ENCODE peak calls at places on chromosomes 6 and 20, in ten cellular contexts. H is choroid plexus epithelial cell, L is heart left ventricle, W is BE2C, B is PC-9, Q is ascending aorta, A is ovary, D is epithelial cell of esophagus, M is uterus, F is GM12865. T is an unnamed sample.
A peak's percentile ranks its signal among the peaks of the same experiment; 100 is the strongest.

GRCh38 chr20:61743606-61744005 is 322.1 kb downstream of the TAF4 start:
- DNase-seq in L (no peak), B (no peak), A (no peak), Q (no peak), D (no peak), H (no peak), W (no peak), F (no peak), M (no peak), T (no peak)

GRCh38 chr6:71012871-71013456 is 56.1 kb upstream of the B3GAT2 start:
- DNase-seq in L (peak; percentile 31), H (peak; percentile 76), W (peak; percentile 23), A (no peak), F (peak; percentile 66), B (no peak), M (no peak), D (peak; percentile 68), Q (no peak), T (peak; percentile 21)

GRCh38 chr20:49037962-49038387 is 8.1 kb upstream of the CSE1L start:
- DNase-seq in D (no peak), L (no peak), M (no peak), Q (no peak), A (no peak), W (no peak), B (peak; percentile 72), H (no peak), F (peak; percentile 19), T (no peak)

GRCh38 chr6:80725156-80725930 is 618.9 kb downstream of the BCKDHB start:
- DNase-seq in F (peak; percentile 2), H (no peak), D (no peak), A (no peak), B (no peak), Q (no peak), M (no peak), L (no peak), W (no peak), T (no peak)

GRCh38 chr20:57837208-57838035 is 127.6 kb upstream of the PMEPA1 start:
- DNase-seq in L (no peak), Q (no peak), A (no peak), H (no peak), D (no peak), B (no peak), F (no peak), W (no peak), M (no peak), T (no peak)

GRCh38 chr6:117908246-117909107 is 1.4 kb downstream of the SLC35F1 start:
- DNase-seq in H (no peak), F (no peak), A (peak; percentile 8), W (peak; percentile 15), L (no peak), B (no peak), M (no peak), D (no peak), Q (no peak), T (no peak)

GRCh38 chr6:5007531-5007930 is 3.7 kb upstream of the RPP40 start:
- DNase-seq in M (no peak), A (no peak), L (no peak), W (no peak), B (no peak), D (no peak), F (no peak), Q (no peak), H (no peak), T (no peak)

GRCh38 chr20:36145877-36146707 is 8.4 kb upstream of the EPB41L1 start:
- DNase-seq in L (peak; percentile 71), Q (peak; percentile 75), B (no peak), H (no peak), F (peak; percentile 64), W (no peak), D (no peak), A (no peak), M (no peak), T (no peak)

GRCh38 chr6:90860822-90861601 is 274.1 kb upstream of the MAP3K7 start:
- DNase-seq in Q (no peak), M (no peak), W (no peak), A (no peak), F (peak; percentile 21), L (no peak), D (peak; percentile 51), H (peak; percentile 4), B (no peak), T (no peak)

GRCh38 chr6:44219053-44219814 is 2.5 kb downstream of the MYMX start:
- DNase-seq in F (peak; percentile 86), Q (peak; percentile 94), W (peak; percentile 91), H (peak; percentile 82), D (no peak), L (peak; percentile 90), A (peak; percentile 88), B (peak; percentile 67), M (peak; percentile 80), T (no peak)

GRCh38 chr20:7883309-7883708 is 56.9 kb downstream of the HAO1 start:
- DNase-seq in H (no peak), L (no peak), A (no peak), M (no peak), Q (no peak), B (no peak), F (no peak), D (no peak), W (no peak), T (no peak)

GRCh38 chr6:106377061-106377540 is 16.6 kb downstream of the CRYBG1 start:
- DNase-seq in Q (no peak), A (no peak), H (peak; percentile 11), D (peak; percentile 44), B (no peak), M (no peak), W (no peak), L (no peak), F (no peak), T (peak; percentile 66)

GRCh38 chr6:35718911-35719381 is 17.9 kb upstream of the ARMC12 start:
- DNase-seq in M (peak; percentile 43), Q (no peak), W (no peak), L (no peak), F (no peak), D (no peak), H (peak; percentile 42), B (no peak), A (no peak), T (no peak)

GRCh38 chr6:168004945-168005344 is 7.5 kb downstream of the KIF25 start:
- DNase-seq in W (no peak), B (no peak), M (no peak), L (no peak), A (no peak), F (no peak), D (no peak), H (no peak), Q (no peak), T (no peak)

GRCh38 chr6:168004023-168004422 is 6.6 kb downstream of the KIF25 start:
- DNase-seq in H (no peak), A (no peak), W (no peak), M (no peak), D (no peak), B (no peak), L (peak; percentile 17), Q (no peak), F (no peak), T (no peak)

GRCh38 chr6:168002812-168003211 is 5.3 kb downstream of the KIF25 start:
- DNase-seq in L (no peak), Q (no peak), B (no peak), A (no peak), M (no peak), D (no peak), W (peak; percentile 45), F (no peak), H (no peak), T (no peak)

GRCh38 chr6:168007592-168008338 is 10.3 kb downstream of the KIF25 start:
- DNase-seq in F (no peak), Q (no peak), L (no peak), H (peak; percentile 100), M (no peak), A (no peak), W (no peak), B (peak; percentile 97), D (peak; percentile 98), T (no peak)

GRCh38 chr6:168005796-168006195 is 8.3 kb downstream of the KIF25 start:
- DNase-seq in B (no peak), H (no peak), L (no peak), M (no peak), Q (no peak), A (no peak), F (no peak), W (no peak), D (no peak), T (no peak)
- TF ChIP-seq CTCF in B (no peak), H (no peak), L (no peak), M (no peak), Q (no peak), A (no peak), F (no peak), W (no peak), D (no peak), T (no peak)

DNA sequence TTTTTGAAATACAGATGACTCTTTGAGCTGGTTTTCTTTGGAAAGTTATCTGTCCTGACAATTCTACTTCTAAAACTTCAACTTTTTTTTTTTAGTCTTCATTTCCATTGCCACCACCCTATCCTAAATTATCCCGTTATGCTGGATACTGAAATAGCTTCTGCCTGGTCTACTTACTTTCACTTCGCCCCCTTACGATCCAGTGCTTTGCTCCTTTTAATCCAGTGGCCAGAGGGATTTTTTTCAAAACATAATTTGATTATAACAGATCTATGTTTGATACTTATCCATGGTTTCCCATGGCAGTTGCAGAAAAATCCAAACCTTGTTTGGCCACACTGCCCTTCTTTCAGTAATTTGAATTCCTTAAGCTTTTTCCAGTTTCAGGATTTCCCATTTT is 27.4 kb downstream of the ASXL1 start:
- DNase-seq in Q (no peak), H (no peak), F (no peak), L (no peak), D (no peak), B (no peak), A (no peak), M (no peak), W (peak; percentile 21), T (no peak)
- H3K4me3 ChIP-seq in Q (no peak overlapping the region), H (no peak overlapping the region), F (no peak overlapping the region), L (peak overlapping the region; percentile 27), D (no peak overlapping the region), B (no peak overlapping the region), A (no peak overlapping the region), M (no peak overlapping the region), W (peak overlapping the region; percentile 39), T (no peak overlapping the region)

GRCh38 chr20:50580016-50580747 is 70.0 kb downstream of the PTPN1 start:
- DNase-seq in M (peak; percentile 76), A (peak; percentile 74), Q (peak; percentile 85), D (peak; percentile 41), H (peak; percentile 53), F (peak; percentile 57), B (no peak), L (peak; percentile 68), W (peak; percentile 75), T (no peak)
- TF ChIP-seq CTCF in M (peak; percentile 86), A (peak; percentile 79), Q (peak; percentile 74), D (peak; percentile 65), H (peak; percentile 78), F (peak; percentile 76), B (peak; percentile 95), L (peak; percentile 75), W (peak; percentile 85), T (peak; percentile 66)

DNA sequence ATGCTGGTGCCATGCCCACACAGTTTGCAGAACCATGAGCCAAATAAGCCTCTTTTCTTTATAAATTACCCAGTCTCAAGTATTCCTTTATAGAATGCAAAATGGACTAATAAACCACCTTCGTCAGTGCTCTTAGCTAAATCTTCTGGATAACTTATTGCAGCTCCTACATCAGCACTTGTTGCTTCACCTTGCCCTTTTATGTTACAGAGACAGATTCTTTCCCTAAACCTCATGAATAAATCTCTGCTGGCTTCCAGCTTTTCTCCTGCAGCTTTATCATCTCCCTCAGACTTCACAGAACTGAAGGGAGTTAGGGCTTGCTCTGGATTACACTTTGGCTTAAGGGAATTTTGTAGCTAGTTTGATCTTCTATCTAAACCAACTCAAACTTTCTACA is 22.6 kb downstream of the NUP153 start:
- DNase-seq in M (no peak), D (no peak), B (no peak), L (no peak), W (no peak), Q (no peak), A (no peak), H (no peak), F (no peak), T (no peak)
- H3K4me3 ChIP-seq in M (no peak overlapping the region), D (no peak overlapping the region), B (no peak overlapping the region), L (no peak overlapping the region), W (no peak overlapping the region), Q (no peak overlapping the region), A (no peak overlapping the region), H (no peak overlapping the region), F (no peak overlapping the region), T (no peak overlapping the region)